ENCODE peak calls at places on chromosomes 16 and 17, in eight cellular contexts. F is AG04450; V is germinal center; O is stimulated activated CD4-positive, alpha-beta T cell treated with anti-CD3 and anti-CD28 coated beads, Interleukin-15, amount 100 ng/mL, for 1 hour; Z is GM04504; C is T-helper 2 cell; I is HS-27A; N is activated CD8-positive, alpha-beta memory T cell treated with anti-CD3 and anti-CD28 coated beads for 1 hour. S is an unnamed sample.

GRCh38 chr16:70725912-70726828 is 40.3 kb upstream of the MTSS2 start:
- DNase-seq in F (no peak), V (no peak), O (no peak), Z (no peak), C (no peak), I (no peak), N (no peak), S (no peak)

GRCh38 chr16:9407206-9407758 is 315.8 kb downstream of the HAPSTR1 start:
- DNase-seq in F (no peak), V (no peak), O (no peak), Z (no peak), C (no peak), I (no peak), N (no peak), S (no peak)

GRCh38 chr16:70779361-70779760 is 21.6 kb downstream of the VAC14 start:
- DNase-seq in F (no peak), V (no peak), O (no peak), Z (no peak), C (no peak), I (no peak), N (no peak), S (no peak)

GRCh38 chr16:76338472-76338871 is 61.3 kb downstream of the CNTNAP4 start:
- DNase-seq in F (no peak), V (no peak), O (no peak), Z (no peak), C (no peak), I (no peak), N (no peak), S (no peak)

GRCh38 chr16:75555707-75556512 is at the start of gene TMEM231:
- DNase-seq in F (peak; percentile 51), V (peak; percentile 97), O (peak; percentile 92), Z (peak; percentile 79), C (peak; percentile 98), I (peak; percentile 72), N (peak; percentile 94), S (peak; percentile 94)

GRCh38 chr17:61444831-61445230 is 7.4 kb upstream of the TBX4 start:
- DNase-seq in F (no peak), V (no peak), O (no peak), Z (no peak), C (no peak), I (no peak), N (no peak), S (peak; percentile 62)

GRCh38 chr17:20156196-20157077 is 147.3 kb downstream of the SPECC1 start:
- DNase-seq in F (no peak), V (peak; percentile 52), O (no peak), Z (no peak), C (no peak), I (peak; percentile 29), N (no peak), S (peak; percentile 49)

GRCh38 chr16:89137666-89138512 is 33.7 kb upstream of the CDH15 start:
- DNase-seq in F (no peak), V (no peak), O (no peak), Z (no peak), C (no peak), I (no peak), N (no peak), S (no peak)

GRCh38 chr16:52573365-52574104 is 26.6 kb upstream of the TOX3 start:
- DNase-seq in F (no peak), V (no peak), O (no peak), Z (no peak), C (no peak), I (no peak), N (no peak), S (no peak)

GRCh38 chr17:50122945-50123344 is 7.0 kb downstream of the SAMD14 start:
- DNase-seq in F (no peak), V (no peak), O (no peak), Z (no peak), C (no peak), I (no peak), N (no peak), S (no peak)

GRCh38 chr17:78344666-78345065 is 15.2 kb downstream of the SOCS3 start:
- DNase-seq in F (no peak), V (no peak), O (no peak), Z (no peak), C (no peak), I (no peak), N (no peak), S (no peak)

GRCh38 chr17:20008242-20009051 is 712 bp upstream of the SPECC1 start:
- DNase-seq in F (no peak), V (no peak), O (no peak), Z (no peak), C (peak; percentile 1), I (no peak), N (no peak), S (no peak)

GRCh38 chr16:88566158-88566557 is 4.0 kb upstream of the ZC3H18 start:
- DNase-seq in F (peak; percentile 15), V (no peak), O (no peak), Z (no peak), C (peak; percentile 65), I (no peak), N (no peak), S (no peak)

GRCh38 chr16:17511340-17511739 is 40.6 kb upstream of the XYLT1 start:
- DNase-seq in F (peak; percentile 80), V (no peak), O (no peak), Z (peak; percentile 94), C (no peak), I (no peak), N (no peak), S (no peak)

GRCh38 chr17:18917506-18918032 is 34.4 kb upstream of the SLC5A10 start:
- DNase-seq in F (no peak), V (no peak), O (no peak), Z (no peak), C (no peak), I (no peak), N (no peak), S (no peak)

GRCh38 chr16:53740933-53741531 is 37.1 kb downstream of the FTO start:
- DNase-seq in F (no peak), V (no peak), O (no peak), Z (no peak), C (no peak), I (no peak), N (no peak), S (no peak)

GRCh38 chr16:720507-720989 is 398 bp upstream of the ANTKMT start:
- DNase-seq in F (no peak), V (no peak), O (no peak), Z (no peak), C (no peak), I (no peak), N (no peak), S (peak; percentile 70)

GRCh38 chr17:57955183-57955952 is at the start of gene CUEDC1:
- DNase-seq in F (no peak), V (peak; percentile 77), O (peak; percentile 26), Z (no peak), C (peak; percentile 53), I (no peak), N (peak; percentile 14), S (peak; percentile 38)

GRCh38 chr16:49608095-49608494 is 234.5 kb downstream of the C16orf78 start:
- DNase-seq in F (no peak), V (no peak), O (no peak), Z (no peak), C (no peak), I (no peak), N (no peak), S (peak; percentile 20)

GRCh38 chr16:74691093-74691855 is 9.4 kb downstream of the MLKL start:
- DNase-seq in F (no peak), V (no peak), O (no peak), Z (no peak), C (no peak), I (no peak), N (no peak), S (no peak)

S was measured in SJSA1.